ENCODE peak calls at places on chromosomes 7 and 10, in nine cellular contexts. F, Q, A, I, T, E, C, M and G are unnamed samples.

GRCh38 chr7:16416289-16417282 is 4.8 kb downstream of the CRPPA start:
- DNase-seq in A (no peak), M (no peak), C (peak), Q (peak), T (peak), F (no peak), E (peak), I (no peak), G (no peak)

GRCh38 chr10:88319960-88320517 is 263.1 kb downstream of the RNLS start:
- DNase-seq in I (no peak), C (no peak), Q (no peak), A (no peak), M (no peak), F (no peak), E (no peak), T (no peak), G (no peak)

GRCh38 chr10:17616403-17617030 is 657 bp downstream of the HACD1 start:
- DNase-seq in Q (peak), T (peak), A (no peak), E (peak), M (no peak), I (no peak), F (no peak), C (peak), G (peak)

GRCh38 chr7:158403013-158403821 is 184.4 kb downstream of the PTPRN2 start:
- DNase-seq in F (no peak), T (no peak), I (no peak), C (no peak), E (no peak), Q (no peak), M (no peak), A (no peak), G (no peak)

GRCh38 chr7:35716038-35716803 is 21.3 kb upstream of the HERPUD2 start:
- DNase-seq in T (peak), Q (peak), F (no peak), M (no peak), I (peak), E (no peak), C (peak), A (no peak), G (no peak)

GRCh38 chr7:70632400-70632799 is 499.5 kb upstream of the GALNT17 start:
- DNase-seq in F (no peak), C (no peak), M (no peak), T (no peak), Q (no peak), A (no peak), I (no peak), E (no peak), G (no peak)

GRCh38 chr10:106714734-106715368 is 449.7 kb downstream of the SORCS1 start:
- DNase-seq in I (no peak), C (no peak), Q (no peak), E (no peak), M (no peak), T (no peak), A (no peak), F (no peak), G (no peak)

GRCh38 chr7:97019710-97020109 is 4.9 kb downstream of the DLX5 start:
- DNase-seq in I (no peak), A (no peak), C (no peak), Q (no peak), T (no peak), E (no peak), F (no peak), M (no peak), G (no peak)

GRCh38 chr10:3096149-3096548 is 28.8 kb downstream of the PFKP start:
- DNase-seq in E (peak), I (no peak), M (no peak), Q (no peak), A (no peak), T (peak), F (no peak), C (no peak), G (no peak)

GRCh38 chr7:33807779-33808482 is 97.4 kb upstream of the BMPER start:
- DNase-seq in A (no peak), Q (no peak), C (peak), T (peak), M (no peak), I (no peak), F (peak), E (peak), G (no peak)

GRCh38 chr7:75776295-75776971 is 4.4 kb upstream of the CCL26 start:
- DNase-seq in M (peak), T (peak), I (no peak), E (peak), Q (no peak), F (no peak), A (peak), C (peak), G (no peak)

GRCh38 chr7:134298902-134299683 is 17.6 kb downstream of the SLC35B4 start:
- DNase-seq in E (no peak), I (peak), M (no peak), Q (peak), F (no peak), T (no peak), A (peak), C (peak), G (no peak)

GRCh38 chr7:105707381-105707780 is 126.1 kb upstream of the EFCAB10 start:
- DNase-seq in T (no peak), Q (no peak), C (peak), I (no peak), M (no peak), A (no peak), F (no peak), E (no peak), G (no peak)

GRCh38 chr10:72259491-72260214 is 14.1 kb upstream of the DDIT4 start:
- DNase-seq in Q (no peak), M (no peak), C (peak), A (no peak), E (no peak), F (peak), T (peak), I (no peak), G (no peak)

GRCh38 chr10:72260215-72260587 is 13.5 kb upstream of the DDIT4 start:
- DNase-seq in I (no peak), M (no peak), Q (no peak), E (no peak), F (no peak), T (no peak), C (no peak), A (no peak), G (no peak)

GRCh38 chr10:72260588-72261322 is 13.0 kb upstream of the DDIT4 start:
- DNase-seq in C (peak), E (peak), F (peak), A (no peak), Q (peak), M (peak), T (peak), I (peak), G (peak)

GRCh38 chr10:72257051-72257892 is 16.5 kb upstream of the DDIT4 start:
- DNase-seq in T (peak), A (no peak), F (peak), Q (no peak), E (no peak), C (no peak), I (no peak), M (peak), G (no peak)

DNA sequence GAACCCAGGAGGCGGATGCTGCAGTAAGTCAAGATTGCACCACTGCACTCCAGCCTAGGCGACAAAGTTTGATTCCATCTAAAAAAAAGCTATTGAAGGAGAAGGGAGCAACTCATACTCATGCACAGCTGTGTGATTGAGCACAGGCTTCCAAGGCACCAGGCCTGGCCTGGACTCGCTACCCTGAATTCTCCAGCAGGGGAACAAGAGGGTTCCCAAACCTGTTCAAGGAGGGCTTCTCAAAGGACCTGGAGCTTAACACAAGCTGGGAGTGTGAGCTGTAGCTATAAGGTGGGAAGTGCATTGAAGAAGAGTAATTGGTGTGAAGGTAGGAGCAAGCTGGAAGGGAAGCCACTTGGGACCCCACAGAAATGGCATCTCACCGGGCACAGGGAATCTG is 15.1 kb upstream of the DDIT4 start:
- DNase-seq in T (no peak), M (no peak), C (no peak), A (no peak), E (no peak), F (no peak), I (no peak), Q (no peak), G (no peak)
- TF ChIP-seq CTCF in T (no peak), M (no peak), C (no peak), A (no peak), E (no peak), F (no peak), I (no peak), Q (no peak), G (no peak)

GRCh38 chr7:13117103-13117502 is 429.7 kb downstream of the ARL4A start:
- DNase-seq in T (peak), I (no peak), Q (no peak), M (no peak), C (peak), F (no peak), A (no peak), E (peak), G (no peak)
- TF ChIP-seq CTCF in T (peak), I (no peak), Q (no peak), M (no peak), C (peak), F (peak), A (peak), E (peak), G (peak)

GRCh38 chr7:42183547-42183946 is 53.5 kb downstream of the GLI3 start:
- DNase-seq in C (peak), T (no peak), E (peak), Q (no peak), F (no peak), I (no peak), M (no peak), A (no peak), G (no peak)

GRCh38 chr7:42185726-42186125 is 51.3 kb downstream of the GLI3 start:
- DNase-seq in C (no peak), F (no peak), Q (no peak), M (no peak), A (no peak), T (no peak), E (no peak), I (no peak), G (no peak)

GRCh38 chr7:42181566-42181965 is 55.4 kb downstream of the GLI3 start:
- DNase-seq in I (no peak), M (no peak), E (no peak), T (no peak), A (no peak), C (no peak), Q (no peak), F (no peak), G (no peak)

GRCh38 chr7:42189535-42189934 is 47.5 kb downstream of the GLI3 start:
- DNase-seq in E (peak), T (peak), C (peak), Q (no peak), F (no peak), M (no peak), I (no peak), A (no peak), G (no peak)

DNA sequence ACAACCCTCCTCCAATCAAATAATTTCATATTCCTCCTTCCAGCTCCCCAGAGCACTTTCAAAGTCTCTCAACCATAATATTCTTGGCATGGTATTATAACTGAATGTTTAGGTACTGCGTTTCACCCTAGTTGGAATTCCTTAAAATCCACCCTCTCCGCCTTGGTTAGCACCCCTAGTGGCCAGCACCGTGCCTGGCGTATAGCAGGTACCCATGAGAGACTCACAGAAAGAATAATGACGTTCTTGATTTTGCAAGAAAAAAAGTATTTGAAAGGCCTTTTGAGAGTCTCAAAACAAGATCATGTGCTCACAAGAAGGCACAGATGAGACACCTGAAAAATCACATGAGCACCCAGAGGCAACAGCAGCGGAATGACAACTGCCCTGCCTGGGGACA is 50.8 kb downstream of the GLI3 start:
- DNase-seq in M (no peak), I (no peak), T (no peak), Q (no peak), F (peak), E (peak), A (no peak), C (no peak), G (peak)
- TF ChIP-seq CTCF in M (peak), I (no peak), T (peak), Q (no peak), F (peak), E (peak), A (peak), C (peak), G (peak)

GRCh38 chr7:15199482-15199881 is 296.9 kb upstream of the DGKB start:
- DNase-seq in I (no peak), Q (no peak), T (peak), A (no peak), F (no peak), E (peak), M (no peak), C (peak), G (no peak)
- TF ChIP-seq CTCF in I (peak), Q (no peak), T (peak), A (peak), F (peak), E (peak), M (no peak), C (peak), G (peak)